ENCODE peak calls at places on chromosome 15, in nine cellular contexts. One of them, this sample, is unnamed.

GRCh38 chr15:57792729-57793449 is 86.4 kb downstream of the POLR2M start:
- DNase-seq in breast epithelium: no peak
- DNase-seq in endodermal cell: no peak
- DNase-seq in neural crest cell: no peak
- DNase-seq in DND-41: no peak
- DNase-seq in A673: no peak
- DNase-seq in fibroblast of mammary gland: no peak
- DNase-seq in Calu3: peak; percentile 17
- DNase-seq in fibroblast of the aortic adventitia: no peak
- DNase-seq in this sample: no peak

GRCh38 chr15:101684384-101684783 is 32.2 kb upstream of the TM2D3 start:
- DNase-seq in breast epithelium: no peak
- DNase-seq in endodermal cell: no peak
- DNase-seq in neural crest cell: no peak
- DNase-seq in DND-41: no peak
- DNase-seq in A673: no peak
- DNase-seq in fibroblast of mammary gland: peak; percentile 83
- DNase-seq in Calu3: no peak
- DNase-seq in fibroblast of the aortic adventitia: peak; percentile 79
- DNase-seq in this sample: no peak

GRCh38 chr15:48680841-48681240 is 35.3 kb upstream of the FBN1 start:
- DNase-seq in breast epithelium: no peak
- DNase-seq in endodermal cell: no peak
- DNase-seq in neural crest cell: no peak
- DNase-seq in DND-41: no peak
- DNase-seq in A673: no peak
- DNase-seq in fibroblast of mammary gland: peak; percentile 96
- DNase-seq in Calu3: no peak
- DNase-seq in fibroblast of the aortic adventitia: peak; percentile 87
- DNase-seq in this sample: no peak

GRCh38 chr15:88396382-88396781 is 70.8 kb downstream of the MRPL46 start:
- DNase-seq in breast epithelium: no peak
- DNase-seq in endodermal cell: no peak
- DNase-seq in neural crest cell: no peak
- DNase-seq in DND-41: peak; percentile 72
- DNase-seq in A673: peak; percentile 80
- DNase-seq in fibroblast of mammary gland: no peak
- DNase-seq in Calu3: no peak
- DNase-seq in fibroblast of the aortic adventitia: no peak
- DNase-seq in this sample: no peak

GRCh38 chr15:62035256-62035908 is 24.9 kb downstream of the VPS13C start:
- DNase-seq in breast epithelium: no peak
- DNase-seq in endodermal cell: no peak
- DNase-seq in neural crest cell: no peak
- DNase-seq in DND-41: no peak
- DNase-seq in A673: peak; percentile 47
- DNase-seq in fibroblast of mammary gland: peak; percentile 76
- DNase-seq in Calu3: no peak
- DNase-seq in fibroblast of the aortic adventitia: peak; percentile 69
- DNase-seq in this sample: no peak

GRCh38 chr15:39084683-39085530 is 496.0 kb upstream of the THBS1 start:
- DNase-seq in breast epithelium: no peak
- DNase-seq in endodermal cell: no peak
- DNase-seq in neural crest cell: no peak
- DNase-seq in DND-41: no peak
- DNase-seq in A673: no peak
- DNase-seq in fibroblast of mammary gland: peak; percentile 79
- DNase-seq in Calu3: no peak
- DNase-seq in fibroblast of the aortic adventitia: peak; percentile 91
- DNase-seq in this sample: peak; percentile 38

GRCh38 chr15:41847981-41848380 is 9.3 kb downstream of the PLA2G4B start:
- DNase-seq in breast epithelium: no peak
- DNase-seq in endodermal cell: no peak
- DNase-seq in neural crest cell: no peak
- DNase-seq in DND-41: no peak
- DNase-seq in A673: no peak
- DNase-seq in fibroblast of mammary gland: no peak
- DNase-seq in Calu3: no peak
- DNase-seq in fibroblast of the aortic adventitia: no peak
- DNase-seq in this sample: no peak

GRCh38 chr15:88702983-88703382 is 64.2 kb downstream of the ISG20 start:
- DNase-seq in breast epithelium: no peak
- DNase-seq in endodermal cell: no peak
- DNase-seq in neural crest cell: no peak
- DNase-seq in DND-41: no peak
- DNase-seq in A673: no peak
- DNase-seq in fibroblast of mammary gland: peak; percentile 22
- DNase-seq in Calu3: no peak
- DNase-seq in fibroblast of the aortic adventitia: no peak
- DNase-seq in this sample: no peak

GRCh38 chr15:74500401-74500800 is 39.4 kb upstream of the UBL7 start:
- DNase-seq in breast epithelium: no peak
- DNase-seq in endodermal cell: peak; percentile 47
- DNase-seq in neural crest cell: no peak
- DNase-seq in DND-41: no peak
- DNase-seq in A673: no peak
- DNase-seq in fibroblast of mammary gland: no peak
- DNase-seq in Calu3: no peak
- DNase-seq in fibroblast of the aortic adventitia: no peak
- DNase-seq in this sample: no peak

GRCh38 chr15:74505837-74506514 is 35.0 kb upstream of the ARID3B start:
- DNase-seq in breast epithelium: no peak
- DNase-seq in endodermal cell: no peak
- DNase-seq in neural crest cell: no peak
- DNase-seq in DND-41: no peak
- DNase-seq in A673: no peak
- DNase-seq in fibroblast of mammary gland: peak; percentile 65
- DNase-seq in Calu3: no peak
- DNase-seq in fibroblast of the aortic adventitia: peak; percentile 25
- DNase-seq in this sample: no peak

GRCh38 chr15:74504418-74504817 is 36.6 kb upstream of the ARID3B start:
- DNase-seq in breast epithelium: no peak
- DNase-seq in endodermal cell: no peak
- DNase-seq in neural crest cell: no peak
- DNase-seq in DND-41: no peak
- DNase-seq in A673: no peak
- DNase-seq in fibroblast of mammary gland: peak; percentile 41
- DNase-seq in Calu3: no peak
- DNase-seq in fibroblast of the aortic adventitia: no peak
- DNase-seq in this sample: no peak

GRCh38 chr15:74499366-74499765 is 38.4 kb upstream of the UBL7 start:
- DNase-seq in breast epithelium: no peak
- DNase-seq in endodermal cell: no peak
- DNase-seq in neural crest cell: no peak
- DNase-seq in DND-41: no peak
- DNase-seq in A673: no peak
- DNase-seq in fibroblast of mammary gland: no peak
- DNase-seq in Calu3: no peak
- DNase-seq in fibroblast of the aortic adventitia: no peak
- DNase-seq in this sample: no peak

GRCh38 chr15:74502301-74502700 is 38.7 kb upstream of the ARID3B start:
- DNase-seq in breast epithelium: no peak
- DNase-seq in endodermal cell: peak; percentile 44
- DNase-seq in neural crest cell: no peak
- DNase-seq in DND-41: no peak
- DNase-seq in A673: no peak
- DNase-seq in fibroblast of mammary gland: no peak
- DNase-seq in Calu3: no peak
- DNase-seq in fibroblast of the aortic adventitia: no peak
- DNase-seq in this sample: no peak
- TF ChIP-seq CTCF in breast epithelium: no peak
- TF ChIP-seq CTCF in endodermal cell: peak; percentile 49
- TF ChIP-seq CTCF in neural crest cell: no peak
- TF ChIP-seq CTCF in DND-41: no peak
- TF ChIP-seq CTCF in A673: no peak
- TF ChIP-seq CTCF in fibroblast of mammary gland: no peak
- TF ChIP-seq CTCF in Calu3: no peak
- TF ChIP-seq CTCF in fibroblast of the aortic adventitia: no peak
- TF ChIP-seq CTCF in this sample: no peak

GRCh38 chr15:80585544-80586018 is 109.5 kb upstream of the ABHD17C start:
- DNase-seq in breast epithelium: no peak
- DNase-seq in endodermal cell: peak; percentile 57
- DNase-seq in neural crest cell: no peak
- DNase-seq in DND-41: no peak
- DNase-seq in A673: no peak
- DNase-seq in fibroblast of mammary gland: no peak
- DNase-seq in Calu3: peak; percentile 77
- DNase-seq in fibroblast of the aortic adventitia: no peak
- DNase-seq in this sample: peak; percentile 20
- TF ChIP-seq CTCF in breast epithelium: no peak
- TF ChIP-seq CTCF in endodermal cell: peak; percentile 60
- TF ChIP-seq CTCF in neural crest cell: no peak
- TF ChIP-seq CTCF in DND-41: no peak
- TF ChIP-seq CTCF in A673: no peak
- TF ChIP-seq CTCF in fibroblast of mammary gland: no peak
- TF ChIP-seq CTCF in Calu3: peak; percentile 50
- TF ChIP-seq CTCF in fibroblast of the aortic adventitia: no peak
- TF ChIP-seq CTCF in this sample: no peak

GRCh38 chr15:72538931-72539330 is 64.8 kb downstream of the ARIH1 start:
- DNase-seq in breast epithelium: no peak
- DNase-seq in endodermal cell: no peak
- DNase-seq in neural crest cell: no peak
- DNase-seq in DND-41: no peak
- DNase-seq in A673: no peak
- DNase-seq in fibroblast of mammary gland: no peak
- DNase-seq in Calu3: no peak
- DNase-seq in fibroblast of the aortic adventitia: no peak
- DNase-seq in this sample: no peak

GRCh38 chr15:72535911-72536310 is 61.8 kb downstream of the ARIH1 start:
- DNase-seq in breast epithelium: no peak
- DNase-seq in endodermal cell: no peak
- DNase-seq in neural crest cell: no peak
- DNase-seq in DND-41: peak; percentile 11
- DNase-seq in A673: no peak
- DNase-seq in fibroblast of mammary gland: peak; percentile 59
- DNase-seq in Calu3: no peak
- DNase-seq in fibroblast of the aortic adventitia: no peak
- DNase-seq in this sample: no peak

GRCh38 chr15:72536506-72536905 is 62.4 kb downstream of the ARIH1 start:
- DNase-seq in breast epithelium: no peak
- DNase-seq in endodermal cell: no peak
- DNase-seq in neural crest cell: no peak
- DNase-seq in DND-41: peak; percentile 14
- DNase-seq in A673: no peak
- DNase-seq in fibroblast of mammary gland: no peak
- DNase-seq in Calu3: no peak
- DNase-seq in fibroblast of the aortic adventitia: no peak
- DNase-seq in this sample: no peak

GRCh38 chr15:72534522-72534921 is 60.4 kb downstream of the ARIH1 start:
- DNase-seq in breast epithelium: no peak
- DNase-seq in endodermal cell: no peak
- DNase-seq in neural crest cell: no peak
- DNase-seq in DND-41: peak; percentile 79
- DNase-seq in A673: no peak
- DNase-seq in fibroblast of mammary gland: no peak
- DNase-seq in Calu3: no peak
- DNase-seq in fibroblast of the aortic adventitia: no peak
- DNase-seq in this sample: peak; percentile 59

DNA sequence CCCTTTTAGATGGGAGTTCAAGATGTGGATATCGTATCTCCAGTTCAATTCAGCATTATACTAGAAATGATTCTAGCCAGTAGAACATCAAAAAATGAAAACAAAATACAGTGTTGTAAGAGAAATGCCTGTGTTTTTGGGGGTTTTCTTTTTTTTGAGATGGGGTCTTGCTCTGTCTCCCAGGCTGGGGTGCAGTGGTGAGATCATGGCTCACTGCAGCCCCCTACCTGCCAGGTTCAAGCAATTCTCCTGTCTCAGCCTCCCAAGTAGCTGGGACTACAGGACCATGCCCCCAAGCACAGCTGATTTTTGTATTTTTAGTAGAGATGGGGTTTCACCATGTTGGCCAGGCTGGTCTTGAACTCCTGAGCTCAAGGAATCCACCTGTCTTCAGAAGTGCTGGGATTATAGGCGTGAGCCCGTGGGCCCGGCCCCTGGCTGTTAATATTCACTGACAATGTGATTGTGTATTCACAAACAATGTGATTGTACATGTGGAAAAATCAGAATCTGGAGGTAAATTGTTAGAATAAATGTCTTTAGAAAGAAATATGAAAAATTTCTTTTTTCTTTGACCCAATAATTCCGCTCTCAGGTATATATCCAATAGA is 59.0 kb downstream of the ARIH1 start:
- DNase-seq in breast epithelium: no peak
- DNase-seq in endodermal cell: peak; percentile 68
- DNase-seq in neural crest cell: no peak
- DNase-seq in DND-41: peak; percentile 16
- DNase-seq in A673: no peak
- DNase-seq in fibroblast of mammary gland: no peak
- DNase-seq in Calu3: peak; percentile 28
- DNase-seq in fibroblast of the aortic adventitia: no peak
- DNase-seq in this sample: peak; percentile 34
- TF ChIP-seq CTCF in breast epithelium: no peak
- TF ChIP-seq CTCF in endodermal cell: peak; percentile 77
- TF ChIP-seq CTCF in neural crest cell: peak; percentile 44
- TF ChIP-seq CTCF in DND-41: peak; percentile 47
- TF ChIP-seq CTCF in A673: peak; percentile 54
- TF ChIP-seq CTCF in fibroblast of mammary gland: peak; percentile 33
- TF ChIP-seq CTCF in Calu3: peak; percentile 50
- TF ChIP-seq CTCF in fibroblast of the aortic adventitia: peak; percentile 36
- TF ChIP-seq CTCF in this sample: peak; percentile 28

GRCh38 chr15:99224815-99225214 is 24.6 kb downstream of the TTC23 start:
- DNase-seq in breast epithelium: no peak
- DNase-seq in endodermal cell: no peak
- DNase-seq in neural crest cell: no peak
- DNase-seq in DND-41: no peak
- DNase-seq in A673: no peak
- DNase-seq in fibroblast of mammary gland: no peak
- DNase-seq in Calu3: no peak
- DNase-seq in fibroblast of the aortic adventitia: no peak
- DNase-seq in this sample: no peak

GRCh38 chr15:99224372-99224771 is 25.0 kb downstream of the TTC23 start:
- DNase-seq in breast epithelium: no peak
- DNase-seq in endodermal cell: no peak
- DNase-seq in neural crest cell: no peak
- DNase-seq in DND-41: no peak
- DNase-seq in A673: no peak
- DNase-seq in fibroblast of mammary gland: no peak
- DNase-seq in Calu3: no peak
- DNase-seq in fibroblast of the aortic adventitia: no peak
- DNase-seq in this sample: no peak

GRCh38 chr15:99228120-99228770 is 21.1 kb downstream of the TTC23 start:
- DNase-seq in breast epithelium: no peak
- DNase-seq in endodermal cell: no peak
- DNase-seq in neural crest cell: no peak
- DNase-seq in DND-41: no peak
- DNase-seq in A673: no peak
- DNase-seq in fibroblast of mammary gland: no peak
- DNase-seq in Calu3: no peak
- DNase-seq in fibroblast of the aortic adventitia: no peak
- DNase-seq in this sample: no peak

GRCh38 chr15:99230867-99231266 is 18.5 kb downstream of the TTC23 start:
- DNase-seq in breast epithelium: no peak
- DNase-seq in endodermal cell: no peak
- DNase-seq in neural crest cell: no peak
- DNase-seq in DND-41: no peak
- DNase-seq in A673: no peak
- DNase-seq in fibroblast of mammary gland: no peak
- DNase-seq in Calu3: no peak
- DNase-seq in fibroblast of the aortic adventitia: no peak
- DNase-seq in this sample: no peak

DNA sequence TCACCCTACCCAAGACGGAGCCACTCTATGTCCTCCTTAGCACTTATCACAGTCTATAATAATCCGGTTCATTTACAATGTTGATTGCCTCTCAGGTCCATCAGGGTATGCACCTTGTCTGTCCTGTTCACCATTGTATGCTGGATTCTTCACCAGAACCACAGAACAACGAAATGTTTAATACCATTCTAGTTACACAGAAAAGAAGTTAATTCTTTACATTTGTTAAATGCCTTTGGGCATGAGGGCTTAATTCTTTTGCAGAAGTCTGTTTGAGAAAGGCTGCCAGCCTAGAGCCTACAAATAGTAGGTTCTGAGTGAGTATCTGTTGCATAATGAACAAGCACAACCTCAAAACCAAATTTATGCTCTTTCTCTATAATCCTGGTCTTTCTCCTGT is 22.6 kb downstream of the TTC23 start:
- DNase-seq in breast epithelium: no peak
- DNase-seq in endodermal cell: no peak
- DNase-seq in neural crest cell: no peak
- DNase-seq in DND-41: no peak
- DNase-seq in A673: no peak
- DNase-seq in fibroblast of mammary gland: no peak
- DNase-seq in Calu3: no peak
- DNase-seq in fibroblast of the aortic adventitia: no peak
- DNase-seq in this sample: no peak
- TF ChIP-seq CTCF in breast epithelium: no peak
- TF ChIP-seq CTCF in endodermal cell: no peak
- TF ChIP-seq CTCF in neural crest cell: no peak
- TF ChIP-seq CTCF in DND-41: no peak
- TF ChIP-seq CTCF in A673: no peak
- TF ChIP-seq CTCF in fibroblast of mammary gland: no peak
- TF ChIP-seq CTCF in Calu3: no peak
- TF ChIP-seq CTCF in fibroblast of the aortic adventitia: no peak
- TF ChIP-seq CTCF in this sample: no peak